ENCODE peak calls at places on chromosomes 12 and 14, in nine cellular contexts. O, H, F, W, L, X, K, J and Q are unnamed samples.
A peak's percentile ranks its signal among the peaks of the same experiment; 100 is the strongest.

GRCh38 chr12:69898236-69898635 is 73.2 kb downstream of the MYRFL start:
- DNase-seq in J (no peak), K (no peak), O (no peak), L (no peak), H (no peak), F (no peak), X (no peak), W (no peak), Q (no peak)

GRCh38 chr12:96902076-96902475 is 5.0 kb upstream of the NEDD1 start:
- DNase-seq in X (no peak), W (no peak), H (no peak), O (no peak), K (no peak), F (no peak), L (no peak), J (no peak), Q (no peak)

GRCh38 chr12:118611295-118611694 is 234.9 kb downstream of the SUDS3 start:
- DNase-seq in X (peak; percentile 47), O (no peak), K (peak; percentile 16), L (no peak), W (no peak), J (no peak), H (no peak), F (no peak), Q (no peak)

GRCh38 chr12:87428701-87429277 is 600.4 kb downstream of the C12orf50 start:
- DNase-seq in O (no peak), W (no peak), J (no peak), L (no peak), K (no peak), F (no peak), X (no peak), H (no peak), Q (no peak)

GRCh38 chr14:76546426-76547221 is 170.7 kb downstream of the ESRRB start:
- DNase-seq in H (no peak), O (no peak), F (no peak), W (peak; percentile 3), J (peak; percentile 27), K (peak; percentile 72), L (no peak), X (peak; percentile 44), Q (peak; percentile 25)

GRCh38 chr12:106767954-106768501 is 6.5 kb upstream of the RIC8B start:
- DNase-seq in H (no peak), K (peak; percentile 50), L (no peak), O (no peak), W (no peak), F (no peak), X (peak; percentile 39), J (peak; percentile 28), Q (no peak)

GRCh38 chr14:51209457-51209856 is 30.6 kb upstream of the TMX1 start:
- DNase-seq in X (no peak), O (no peak), L (no peak), J (no peak), F (no peak), W (no peak), K (no peak), H (no peak), Q (no peak)

GRCh38 chr12:103901518-103902173 is 28.6 kb upstream of the HSP90B1 start:
- DNase-seq in W (no peak), K (no peak), L (no peak), O (peak; percentile 21), H (peak; percentile 67), F (peak; percentile 7), X (no peak), J (no peak), Q (no peak)

GRCh38 chr12:132046561-132046960 is 96.8 kb downstream of the EP400 start:
- DNase-seq in W (peak; percentile 71), H (no peak), J (no peak), L (no peak), K (no peak), O (no peak), F (no peak), X (no peak), Q (no peak)

GRCh38 chr12:62737201-62737600 is 197.7 kb downstream of the PPM1H start:
- DNase-seq in F (no peak), W (no peak), H (no peak), X (no peak), K (no peak), O (no peak), J (no peak), L (no peak), Q (no peak)

GRCh38 chr14:73237786-73238261 is 518 bp downstream of the PAPLN start:
- DNase-seq in H (no peak), L (no peak), O (no peak), J (peak; percentile 71), F (no peak), K (peak; percentile 50), X (no peak), W (no peak), Q (no peak)

GRCh38 chr14:64176330-64176729 is 117.8 kb downstream of the ESR2 start:
- DNase-seq in O (no peak), J (no peak), L (no peak), H (no peak), F (no peak), X (no peak), K (no peak), W (no peak), Q (no peak)